ENCODE peak calls at places on chromosomes 1 and 21, in six cellular contexts. S, G, I, F, J and W are unnamed samples.

GRCh38 chr1:116726872-116727271 is 27.4 kb upstream of the CD2 start:
- DNase-seq in G (no peak), J (no peak), S (no peak), F (no peak), I (no peak), W (no peak)

GRCh38 chr1:157163273-157164127 is 25.3 kb upstream of the ETV3 start:
- DNase-seq in F (peak), I (peak), S (peak), J (peak), G (peak), W (no peak)

GRCh38 chr1:7535016-7535415 is 236.1 kb upstream of the VAMP3 start:
- DNase-seq in F (no peak), I (no peak), G (no peak), S (no peak), J (no peak), W (no peak)

GRCh38 chr1:206540044-206540758 is 32.9 kb downstream of the RASSF5 start:
- DNase-seq in F (no peak), S (no peak), G (no peak), I (peak), J (no peak), W (no peak)

GRCh38 chr1:186806477-186806876 is 22.3 kb upstream of the PLA2G4A start:
- DNase-seq in J (peak), G (no peak), S (no peak), I (no peak), F (no peak), W (no peak)

GRCh38 chr1:16212251-16212961 is at the start of gene ARHGEF19:
- DNase-seq in I (peak), G (no peak), F (no peak), J (no peak), S (no peak), W (no peak)

GRCh38 chr1:44044071-44044801 is 13.0 kb upstream of the SLC6A9 start:
- DNase-seq in S (no peak), J (no peak), I (no peak), F (no peak), G (no peak), W (peak)

GRCh38 chr1:92953491-92953890 is 7.8 kb downstream of the DIPK1A start:
- DNase-seq in G (no peak), J (no peak), S (no peak), F (no peak), I (no peak), W (no peak)

GRCh38 chr1:9589144-9589718 is 520 bp downstream of the TMEM201 start:
- DNase-seq in G (peak), S (no peak), F (no peak), I (peak), J (no peak), W (peak)

GRCh38 chr1:205567716-205568115 is 63.2 kb downstream of the CDK18 start:
- DNase-seq in J (no peak), S (no peak), F (no peak), I (peak), G (no peak), W (no peak)

GRCh38 chr1:83055391-83056170 is 943.4 kb downstream of the TTLL7 start:
- DNase-seq in I (no peak), F (no peak), S (no peak), J (no peak), G (no peak), W (no peak)

GRCh38 chr1:236746785-236747184 is 48.3 kb upstream of the MTR start:
- DNase-seq in F (no peak), J (no peak), G (no peak), I (no peak), S (no peak), W (no peak)

GRCh38 chr1:195516036-195516435 is 1092.2 kb downstream of the KCNT2 start:
- DNase-seq in I (no peak), G (no peak), F (no peak), S (no peak), J (no peak), W (no peak)

GRCh38 chr21:29231781-29232548 is 66.8 kb upstream of the BACH1 start:
- DNase-seq in J (no peak), I (no peak), F (no peak), G (no peak), S (no peak), W (no peak)

GRCh38 chr1:40316595-40317393 is at the start of gene COL9A2:
- DNase-seq in I (peak), S (peak), J (peak), F (no peak), G (peak), W (no peak)